ENCODE peak calls at places on chromosomes 3 and 15, in five cellular contexts. T is CD8-positive, alpha-beta T cell; O is CD4-positive, alpha-beta T cell; Q is astrocyte; V is heart left ventricle. M is an unnamed sample.

GRCh38 chr3:195181781-195182469 is 89.0 kb downstream of the XXYLT1 start:
- DNase-seq in Q (no peak), O (no peak), T (no peak), V (no peak), M (no peak)

GRCh38 chr3:36197176-36197575 is 183.1 kb upstream of the STAC start:
- DNase-seq in V (no peak), T (no peak), Q (no peak), O (no peak), M (no peak)

GRCh38 chr15:79308874-79309273 is 2.0 kb upstream of the TMED3 start:
- DNase-seq in T (no peak), V (no peak), O (no peak), Q (no peak), M (no peak)

GRCh38 chr3:72872183-72872582 is 15.7 kb upstream of the GXYLT2 start:
- DNase-seq in V (no peak), Q (peak), T (no peak), O (no peak), M (no peak)

GRCh38 chr15:78301326-78301725 is 1.9 kb upstream of the SKIC8 start:
- DNase-seq in O (no peak), V (no peak), Q (no peak), T (no peak), M (no peak)

GRCh38 chr3:100756441-100756840 is 47.1 kb downstream of the TFG start:
- DNase-seq in T (no peak), O (no peak), V (no peak), Q (peak), M (no peak)

GRCh38 chr3:152270145-152270870 is 1.6 kb downstream of the MBNL1 start:
- DNase-seq in Q (no peak), V (no peak), O (no peak), T (no peak), M (no peak)

GRCh38 chr3:43855674-43856299 is 165.0 kb downstream of the ABHD5 start:
- DNase-seq in Q (no peak), O (no peak), T (no peak), V (peak), M (peak)

GRCh38 chr3:184563941-184564684 is 2.5 kb downstream of the EPHB3 start:
- DNase-seq in V (no peak), T (no peak), Q (no peak), O (no peak), M (no peak)

GRCh38 chr3:169454823-169455222 is 208.7 kb downstream of the MECOM start:
- DNase-seq in T (no peak), V (no peak), Q (peak), O (no peak), M (no peak)

GRCh38 chr3:27632431-27633223 is 89.5 kb downstream of the EOMES start:
- DNase-seq in T (peak), O (peak), V (peak), Q (peak), M (no peak)

GRCh38 chr15:99931703-99932603 is 198.7 kb upstream of the LYSMD4 start:
- DNase-seq in Q (peak), T (no peak), O (no peak), V (no peak), M (no peak)

GRCh38 chr15:60961541-60961940 is 267.6 kb downstream of the RORA start:
- DNase-seq in T (no peak), O (no peak), Q (no peak), V (no peak), M (no peak)

GRCh38 chr3:177141899-177142651 is 55.2 kb downstream of the TBL1XR1 start:
- DNase-seq in O (no peak), Q (no peak), V (no peak), T (no peak), M (no peak)

GRCh38 chr15:56074866-56075265 is 81.5 kb upstream of the NEDD4 start:
- DNase-seq in O (no peak), V (no peak), Q (no peak), T (no peak), M (no peak)

GRCh38 chr3:48634661-48635221 is 520 bp downstream of the SLC26A6 start:
- DNase-seq in T (peak), Q (peak), V (peak), O (no peak), M (no peak)

GRCh38 chr15:88256261-88257230 is at the start of gene NTRK3:
- DNase-seq in O (no peak), T (no peak), V (no peak), Q (peak), M (no peak)

GRCh38 chr3:170002829-170003228 is 35.0 kb upstream of the GPR160 start:
- DNase-seq in O (no peak), V (no peak), Q (no peak), T (no peak), M (no peak)

GRCh38 chr3:38000242-38000916 is 9.8 kb downstream of the VILL start:
- DNase-seq in T (no peak), Q (no peak), O (no peak), V (no peak), M (no peak)

GRCh38 chr15:80906159-80906775 is 83.4 kb downstream of the MESD start:
- DNase-seq in V (no peak), Q (peak), T (no peak), O (no peak), M (no peak)

GRCh38 chr3:172616061-172616461 is 92.8 kb upstream of the TNFSF10 start:
- DNase-seq in V (no peak), O (no peak), Q (no peak), T (no peak), M (no peak)

GRCh38 chr3:88150771-88151170 is 1.0 kb downstream of the C3orf38 start:
- DNase-seq in Q (no peak), O (no peak), V (no peak), T (no peak), M (no peak)

GRCh38 chr3:88149146-88149515 is 628 bp upstream of the C3orf38 start:
- DNase-seq in V (no peak), O (no peak), Q (peak), T (no peak), M (no peak)

GRCh38 chr3:88149516-88150362 is at the start of gene C3orf38:
- DNase-seq in V (peak), Q (peak), O (peak), T (peak), M (peak)

GRCh38 chr3:88150371-88150770 is 612 bp downstream of the C3orf38 start:
- DNase-seq in V (no peak), Q (peak), O (no peak), T (no peak), M (no peak)

DNA sequence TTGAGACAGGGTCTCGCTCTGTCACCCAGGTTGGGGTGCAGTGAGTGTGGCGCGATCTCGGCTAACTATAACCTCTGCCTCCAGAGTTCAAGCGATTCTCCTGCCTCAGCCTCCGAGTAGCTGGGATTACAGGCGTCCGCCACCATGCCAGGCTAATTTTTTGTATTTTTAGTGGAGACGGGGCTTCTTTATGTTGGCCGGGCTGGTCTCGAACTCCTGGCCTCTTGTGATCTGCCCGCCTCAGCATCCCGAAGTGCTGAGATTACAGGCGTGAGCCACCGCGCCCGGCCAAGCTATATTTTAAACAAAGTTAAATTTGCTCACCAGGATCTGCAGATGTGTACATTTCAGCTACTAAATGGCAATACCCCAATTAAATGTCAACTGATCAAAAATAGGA is 1.1 kb upstream of the C3orf38 start:
- DNase-seq in V (no peak), T (no peak), Q (no peak), O (no peak), M (no peak)
- H3K27ac ChIP-seq in V (no peak), T (no peak), Q (peak), O (peak), M (no peak)

DNA sequence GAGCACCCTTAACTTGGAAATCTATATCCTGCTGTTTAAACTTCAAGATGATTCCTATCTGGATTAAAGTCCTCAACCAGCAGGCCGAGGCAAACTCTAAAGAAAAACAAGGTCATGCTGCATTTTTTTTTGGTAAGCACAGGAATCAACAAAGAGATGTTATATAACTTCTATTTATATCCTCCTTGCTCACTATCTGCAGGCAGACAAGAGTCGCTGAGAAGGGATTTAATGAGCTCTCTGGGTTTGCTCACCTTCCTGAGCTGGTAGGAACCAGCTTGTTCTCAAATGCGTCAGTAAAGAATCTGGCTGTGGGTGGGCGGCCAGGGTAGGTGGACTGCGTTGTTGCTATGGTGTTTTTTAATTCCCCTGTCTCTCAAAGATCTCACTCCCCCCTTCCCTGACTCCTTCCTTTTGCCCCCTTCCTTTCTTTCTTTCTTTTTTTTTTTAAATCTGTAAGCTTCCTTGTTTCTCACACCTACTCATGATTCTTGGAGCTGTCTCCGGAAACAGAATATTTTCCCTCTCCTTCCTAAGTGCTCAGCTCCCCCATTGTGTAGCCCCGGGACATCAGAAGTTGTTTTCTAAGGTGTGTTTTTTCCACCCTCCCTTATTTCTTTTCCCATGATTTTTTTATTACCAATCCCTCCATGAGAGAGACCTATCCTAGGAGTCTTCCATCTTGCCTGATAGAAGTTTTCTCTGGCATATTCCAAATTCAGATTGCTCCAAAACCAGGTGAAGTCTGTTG is 228.8 kb upstream of the BHLHE40 start:
- DNase-seq in T (no peak), Q (peak), V (peak), O (peak), M (no peak)
- H3K27ac ChIP-seq in T (no peak), Q (peak), V (peak), O (no peak), M (no peak)

GRCh38 chr3:123587399-123587798 is 2.5 kb upstream of the HACD2 start:
- DNase-seq in Q (no peak), V (no peak), O (no peak), T (no peak), M (no peak)
- H3K27ac ChIP-seq in Q (no peak), V (no peak), O (no peak), T (no peak), M (no peak)

DNA sequence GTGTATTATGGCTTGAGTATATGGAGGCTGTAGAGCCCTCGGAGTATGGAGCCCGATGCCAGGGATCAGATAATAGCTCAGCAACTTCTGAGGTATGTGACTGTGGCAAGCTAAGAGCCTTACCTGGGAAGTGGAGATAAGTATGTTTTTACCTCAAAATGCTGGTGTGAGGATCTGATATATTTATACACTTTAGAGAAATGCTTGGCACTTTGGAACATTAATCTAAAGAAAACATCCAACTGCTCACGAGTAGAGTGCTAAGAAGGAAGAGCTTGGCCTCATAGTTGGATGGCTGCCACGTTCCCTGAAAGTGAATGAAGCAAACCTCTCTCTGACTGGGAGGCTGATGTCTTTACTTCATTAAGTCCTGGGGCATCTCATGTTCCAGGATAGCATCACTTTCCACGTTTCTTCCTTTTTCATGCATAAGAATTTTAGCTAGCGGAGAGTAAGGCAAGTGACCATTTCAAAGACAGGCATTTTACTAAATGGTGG is 58.9 kb upstream of the GOLGA8J start:
- DNase-seq in Q (peak), V (no peak), T (no peak), O (no peak), M (no peak)
- H3K27ac ChIP-seq in Q (no peak), V (no peak), T (no peak), O (no peak), M (no peak)